ENCODE peak calls at places on chromosome 6, in five cellular contexts. W is foreskin fibroblast, S is nephron progenitor cell, I is lower leg skin, C is cardiac fibroblast. E is an unnamed sample.

GRCh38 chr6:167027308-167027707 is 28.1 kb downstream of the CEP43 start:
- DNase-seq in S (no peak), I (no peak), W (no peak), C (no peak), E (no peak)

GRCh38 chr6:15369838-15370237 is 124.0 kb downstream of the JARID2 start:
- DNase-seq in W (peak), S (no peak), I (no peak), C (no peak), E (no peak)

GRCh38 chr6:146975093-146975492 is 229.1 kb upstream of the STXBP5 start:
- DNase-seq in I (no peak), C (no peak), W (no peak), S (no peak), E (no peak)

GRCh38 chr6:105879902-105880547 is 206.1 kb upstream of the PRDM1 start:
- DNase-seq in S (no peak), W (no peak), C (no peak), I (no peak), E (no peak)

GRCh38 chr6:139698526-139699182 is 324.2 kb upstream of the CITED2 start:
- DNase-seq in W (peak), C (peak), S (no peak), I (no peak), E (no peak)

GRCh38 chr6:5110246-5110645 is 25.1 kb downstream of the PPP1R3G start:
- DNase-seq in I (peak), W (no peak), S (no peak), C (no peak), E (no peak)

GRCh38 chr6:116783852-116784251 is 18.3 kb upstream of the FAM162B start:
- DNase-seq in S (no peak), W (peak), I (no peak), C (peak), E (no peak)

GRCh38 chr6:105993769-105994521 is 92.2 kb upstream of the PRDM1 start:
- DNase-seq in W (peak), I (peak), S (peak), C (peak), E (no peak)

GRCh38 chr6:5569491-5569890 is 308.2 kb downstream of the FARS2 start:
- DNase-seq in S (no peak), I (no peak), C (peak), W (peak), E (no peak)

GRCh38 chr6:133551847-133552331 is 310.7 kb downstream of the EYA4 start:
- DNase-seq in I (peak), S (no peak), C (peak), W (peak), E (no peak)

GRCh38 chr6:110529907-110530306 is 53.5 kb upstream of the SLC22A16 start:
- DNase-seq in S (no peak), W (peak), I (no peak), C (peak), E (no peak)

GRCh38 chr6:42029881-42030280 is 20.4 kb upstream of the TAF8 start:
- DNase-seq in C (no peak), I (no peak), W (no peak), S (no peak), E (no peak)

GRCh38 chr6:138752017-138752416 is 21.6 kb upstream of the CCDC28A start:
- DNase-seq in C (no peak), S (no peak), W (no peak), I (no peak), E (no peak)

GRCh38 chr6:152904678-152905077 is 78.2 kb downstream of the FBXO5 start:
- DNase-seq in I (no peak), S (no peak), C (no peak), W (no peak), E (no peak)

GRCh38 chr6:13524801-13525508 is 37.6 kb upstream of the GFOD1 start:
- DNase-seq in S (no peak), C (no peak), W (no peak), I (peak), E (no peak)

GRCh38 chr6:27836783-27837635 is 75.2 kb downstream of the OR2B2 start:
- DNase-seq in W (peak), C (peak), S (no peak), I (peak), E (peak)

GRCh38 chr6:146550911-146551310 is 7.3 kb downstream of the RAB32 start:
- DNase-seq in S (no peak), W (peak), C (peak), I (no peak), E (no peak)

GRCh38 chr6:9657994-9658393 is 756.9 kb downstream of the TFAP2A start:
- DNase-seq in C (peak), W (peak), I (no peak), S (no peak), E (no peak)

GRCh38 chr6:87483929-87484328 is 11.2 kb downstream of the SLC35A1 start:
- DNase-seq in S (peak), I (no peak), C (peak), W (peak), E (peak)

GRCh38 chr6:27002447-27002846 is 245.1 kb upstream of the PRSS16 start:
- DNase-seq in W (no peak), I (no peak), C (no peak), S (no peak), E (no peak)

GRCh38 chr6:136192917-136193316 is 57.2 kb downstream of the MTFR2 start:
- DNase-seq in I (no peak), S (peak), C (no peak), W (no peak), E (no peak)

GRCh38 chr6:159929819-159930218 is 39.0 kb downstream of the MAS1 start:
- DNase-seq in S (no peak), I (peak), C (peak), W (no peak), E (no peak)

GRCh38 chr6:118735320-118735719 is 83.9 kb upstream of the CEP85L start:
- DNase-seq in S (peak), I (no peak), C (peak), W (no peak), E (no peak)

GRCh38 chr6:155026366-155027045 is 31.4 kb downstream of the TIAM2 start:
- DNase-seq in C (peak), S (no peak), W (peak), I (peak), E (no peak)

GRCh38 chr6:31157543-31158139 is at the start of gene CCHCR1:
- DNase-seq in S (peak), I (no peak), W (no peak), C (peak), E (no peak)

DNA sequence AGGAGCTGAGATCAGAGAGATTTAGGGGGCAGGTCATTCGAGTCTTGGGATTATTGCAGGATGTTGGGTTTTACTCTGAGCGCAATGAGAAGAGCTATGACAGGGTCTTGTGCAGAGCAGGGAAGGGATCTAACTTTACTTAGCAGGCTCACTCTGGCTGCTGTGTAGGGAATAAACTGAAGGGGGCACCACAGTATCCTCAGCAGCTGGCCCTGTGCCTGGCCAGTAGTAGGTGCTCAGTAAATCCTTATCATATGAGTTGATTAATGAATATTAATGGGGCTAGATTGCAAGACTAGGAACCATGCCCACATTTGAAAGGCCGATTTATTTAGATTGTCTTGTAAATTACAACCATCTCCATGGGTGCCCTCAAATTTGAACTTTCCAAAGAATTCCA is 4.6 kb upstream of the MDGA1 start:
- DNase-seq in W (no peak), S (no peak), I (no peak), C (peak), E (no peak)
- TF ChIP-seq CTCF in W (no peak), S (no peak), I (no peak), C (peak), E (peak)

GRCh38 chr6:16621002-16621401 is 140.3 kb downstream of the ATXN1 start:
- DNase-seq in S (no peak), W (no peak), I (no peak), C (no peak), E (no peak)

GRCh38 chr6:16624631-16625299 is 136.5 kb downstream of the ATXN1 start:
- DNase-seq in I (no peak), C (peak), S (no peak), W (peak), E (no peak)

GRCh38 chr6:16622193-16622592 is 139.1 kb downstream of the ATXN1 start:
- DNase-seq in C (no peak), I (no peak), W (no peak), S (no peak), E (no peak)

GRCh38 chr6:16623733-16624132 is 137.5 kb downstream of the ATXN1 start:
- DNase-seq in C (peak), S (no peak), W (no peak), I (no peak), E (no peak)

DNA sequence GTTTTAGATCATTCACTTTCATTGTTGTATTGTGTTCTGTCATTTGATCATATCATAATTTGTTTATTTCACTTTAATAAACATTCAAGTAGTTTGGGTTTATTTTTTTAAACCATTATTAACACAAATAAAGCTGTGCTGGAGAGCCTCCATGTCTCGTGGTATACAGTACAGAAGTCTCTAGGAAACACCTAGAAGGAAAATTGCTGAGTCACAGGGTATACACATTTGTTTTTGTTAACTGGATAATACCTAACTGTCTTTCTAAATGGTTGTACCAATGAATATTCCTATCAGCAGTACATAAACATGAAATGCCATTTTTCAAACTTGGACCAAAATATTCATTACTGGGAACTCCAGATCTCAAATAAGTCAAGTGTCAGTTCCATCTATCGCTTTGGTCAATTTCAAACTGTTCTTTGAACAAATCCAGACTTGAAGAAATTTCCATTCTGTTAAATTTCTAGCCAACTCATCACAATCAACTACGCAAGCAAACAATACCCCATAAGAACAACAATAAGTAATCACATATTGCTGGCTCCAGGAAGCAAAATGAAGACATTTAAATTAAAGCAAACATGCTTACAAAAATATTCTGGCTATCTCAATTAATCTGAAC is 138.1 kb downstream of the ATXN1 start:
- DNase-seq in W (no peak), S (no peak), C (peak), I (no peak), E (no peak)
- TF ChIP-seq CTCF in W (no peak), S (no peak), C (no peak), I (no peak), E (no peak)

GRCh38 chr6:70289299-70289698 is 13.6 kb downstream of the COL9A1 start:
- DNase-seq in C (no peak), W (no peak), S (no peak), I (no peak), E (no peak)
- TF ChIP-seq CTCF in C (peak), W (no peak), S (no peak), I (no peak), E (peak)

GRCh38 chr6:157822221-157823000 is 635 bp upstream of the SNX9 start:
- DNase-seq in W (peak), I (peak), C (peak), S (no peak), E (peak)

GRCh38 chr6:157825243-157825904 is 2.3 kb downstream of the SNX9 start:
- DNase-seq in C (peak), W (peak), I (no peak), S (no peak), E (no peak)

GRCh38 chr6:157821342-157822033 is 1.6 kb upstream of the SNX9 start:
- DNase-seq in I (no peak), C (peak), W (peak), S (no peak), E (no peak)

GRCh38 chr6:157823523-157824370 is 701 bp downstream of the SNX9 start:
- DNase-seq in W (peak), C (peak), S (peak), I (peak), E (peak)

GRCh38 chr6:157823001-157823522 is at the start of gene SNX9:
- DNase-seq in C (peak), I (peak), W (peak), S (peak), E (peak)
- TF ChIP-seq CTCF in C (no peak), I (no peak), W (no peak), S (no peak), E (no peak)

DNA sequence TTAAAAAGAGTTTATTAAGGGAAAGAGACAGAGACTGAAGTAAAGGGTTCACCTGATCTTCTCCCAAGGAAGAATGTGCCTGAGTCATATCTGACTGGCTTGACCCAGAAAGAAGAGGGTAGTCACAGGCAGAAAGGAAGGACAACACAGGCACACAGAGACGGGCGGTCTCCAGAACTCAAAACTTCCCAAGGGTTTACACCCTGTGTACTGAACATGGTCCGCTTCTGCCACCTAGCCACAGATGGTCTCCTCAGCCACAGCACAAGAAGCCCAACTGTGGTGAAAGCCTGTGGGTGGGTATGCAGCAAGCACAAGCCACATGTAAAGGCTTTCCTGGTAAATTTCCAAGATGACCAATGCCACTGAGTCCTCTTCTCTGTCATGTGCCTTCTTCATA is 17.2 kb downstream of the UNC5CL start:
- DNase-seq in S (no peak), W (peak), C (peak), I (no peak), E (no peak)
- TF ChIP-seq CTCF in S (no peak), W (peak), C (no peak), I (no peak), E (no peak)

GRCh38 chr6:169751242-169752073 is at the start of the genes DYNLT2 and ERMARD:
- DNase-seq in S (peak), C (peak), W (peak), I (peak), E (peak)
- TF ChIP-seq CTCF in S (no peak), C (peak), W (no peak), I (no peak), E (peak)

GRCh38 chr6:149642829-149643580 is 5.5 kb downstream of the KATNA1 start:
- DNase-seq in C (peak), S (no peak), W (peak), I (no peak), E (no peak)

GRCh38 chr6:149651056-149651455 is 2.5 kb upstream of the KATNA1 start:
- DNase-seq in I (no peak), C (no peak), S (no peak), W (no peak), E (no peak)

GRCh38 chr6:149646599-149646998 is 1.9 kb downstream of the KATNA1 start:
- DNase-seq in W (no peak), C (no peak), S (no peak), I (no peak), E (no peak)

GRCh38 chr6:149648148-149649145 is at the start of gene KATNA1:
- DNase-seq in W (peak), S (peak), I (peak), C (peak), E (peak)
- TF ChIP-seq CTCF in W (no peak), S (no peak), I (no peak), C (no peak), E (no peak)

DNA sequence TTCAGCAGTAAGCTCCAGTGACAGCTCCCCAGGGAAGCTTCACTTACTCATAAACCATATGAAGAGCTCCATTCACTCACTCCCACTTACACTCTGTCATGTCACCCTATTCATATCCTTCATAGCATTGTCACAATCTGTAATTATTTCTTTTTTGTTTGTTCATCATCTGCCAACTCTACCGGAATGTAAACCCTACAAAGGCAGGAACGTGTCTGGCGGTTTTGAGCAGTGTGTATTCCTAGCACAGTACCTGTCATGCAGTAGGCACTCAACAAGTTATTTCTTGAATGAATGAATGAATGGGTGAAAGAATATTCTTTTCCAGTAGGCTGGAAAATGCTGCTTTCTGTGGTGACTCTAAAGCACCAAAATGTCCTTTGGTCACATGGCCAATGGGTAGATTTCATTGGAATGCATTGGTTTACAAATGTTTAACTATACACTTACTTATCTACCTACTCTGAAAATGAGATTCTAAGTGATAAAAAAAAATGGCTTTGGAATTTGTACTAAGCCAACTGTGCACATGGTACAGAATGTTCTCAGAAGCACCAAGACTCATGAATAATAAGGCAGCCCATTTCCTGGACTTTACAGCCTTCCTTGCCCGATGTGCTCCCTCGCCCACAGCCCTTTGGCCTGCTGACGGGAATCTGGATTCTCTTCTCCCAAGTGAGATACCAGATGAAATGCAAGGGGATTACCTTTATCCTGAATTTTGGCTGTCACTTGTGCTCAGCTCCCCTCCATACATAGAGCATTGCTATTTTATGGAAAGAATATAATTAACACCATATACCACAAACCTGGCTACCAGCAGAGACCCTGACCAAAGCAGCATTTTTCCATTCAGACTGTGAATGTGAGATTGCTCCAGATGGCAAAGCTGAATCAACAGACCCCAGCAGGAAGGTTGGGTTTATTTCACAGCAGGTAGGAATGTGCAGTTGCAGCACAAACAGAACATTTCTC is 273.3 kb downstream of the ALDH8A1 start:
- DNase-seq in I (no peak), C (peak), W (peak), S (no peak), E (no peak)
- TF ChIP-seq CTCF in I (no peak), C (peak), W (no peak), S (no peak), E (no peak)

E was measured in neural crest cell.